ENCODE peak calls at places on chromosome 4, in ten cellular contexts. K is AG09309, D is esophagus squamous epithelium, W is tibial artery, H is fibroblast of lung, G is choroid plexus epithelial cell, T is ascending aorta, N is esophagus muscularis mucosa, O is fibroblast of villous mesenchyme, A is heart right ventricle. B is an unnamed sample.

GRCh38 chr4:94561249-94562024 is 109.7 kb downstream of the PDLIM5 start:
- DNase-seq in T (no peak), K (no peak), D (no peak), W (no peak), G (peak), O (peak), H (peak), N (no peak), A (no peak), B (no peak)

GRCh38 chr4:110487873-110488272 is 11.9 kb downstream of the ENPEP start:
- DNase-seq in K (no peak), A (no peak), N (no peak), D (no peak), W (no peak), G (peak), H (peak), O (peak), T (no peak), B (peak)

GRCh38 chr4:158656439-158656838 is 15.2 kb downstream of the C4orf46 start:
- DNase-seq in O (no peak), G (no peak), K (no peak), N (no peak), A (no peak), W (no peak), D (no peak), H (no peak), T (no peak), B (no peak)

GRCh38 chr4:16027114-16027513 is 56.7 kb downstream of the PROM1 start:
- DNase-seq in K (no peak), D (no peak), T (no peak), H (peak), O (no peak), G (peak), A (no peak), N (no peak), W (no peak), B (peak)

GRCh38 chr4:43047044-43047443 is 154.5 kb downstream of the GRXCR1 start:
- DNase-seq in D (no peak), O (no peak), K (no peak), H (no peak), T (no peak), N (no peak), G (no peak), A (no peak), W (no peak), B (no peak)

GRCh38 chr4:19748470-19748869 is 503.2 kb upstream of the SLIT2 start:
- DNase-seq in T (no peak), D (no peak), O (peak), H (peak), A (no peak), G (peak), K (peak), W (peak), N (no peak), B (peak)

GRCh38 chr4:38759077-38759789 is 23.6 kb downstream of the TLR10 start:
- DNase-seq in K (no peak), H (peak), N (no peak), G (peak), T (peak), O (peak), A (peak), W (peak), D (no peak), B (peak)

GRCh38 chr4:78774395-78774794 is 1.8 kb upstream of the BMP2K start:
- DNase-seq in H (no peak), D (no peak), A (no peak), O (no peak), K (no peak), W (no peak), N (no peak), G (no peak), T (no peak), B (no peak)

GRCh38 chr4:145945431-145946155 is 7.0 kb upstream of the ZNF827 start:
- DNase-seq in D (no peak), A (no peak), K (no peak), G (peak), N (no peak), H (no peak), O (no peak), W (no peak), T (no peak), B (peak)

GRCh38 chr4:118834070-118834469 is 1.9 kb downstream of the SEC24D start:
- DNase-seq in K (no peak), O (no peak), G (peak), D (no peak), N (no peak), A (no peak), T (no peak), H (no peak), W (no peak), B (no peak)

GRCh38 chr4:106478152-106478551 is 109.6 kb upstream of the GIMD1 start:
- DNase-seq in K (no peak), D (no peak), O (no peak), N (no peak), G (no peak), H (no peak), T (no peak), W (no peak), A (no peak), B (no peak)

GRCh38 chr4:23484689-23485088 is 405.2 kb downstream of the PPARGC1A start:
- DNase-seq in K (no peak), G (no peak), D (no peak), H (no peak), N (no peak), W (no peak), A (no peak), O (no peak), T (no peak), B (peak)

GRCh38 chr4:183912585-183912984 is 7.5 kb downstream of the STOX2 start:
- DNase-seq in O (no peak), T (no peak), N (no peak), A (no peak), K (no peak), W (no peak), G (no peak), H (no peak), D (no peak), B (peak)

GRCh38 chr4:29278580-29278979 is 1441.6 kb upstream of the PCDH7 start:
- DNase-seq in N (no peak), D (no peak), T (no peak), A (no peak), H (peak), W (no peak), G (peak), K (no peak), O (peak), B (peak)

GRCh38 chr4:141730805-141731204 is 94.4 kb downstream of the IL15 start:
- DNase-seq in K (no peak), N (no peak), T (no peak), A (no peak), W (no peak), G (peak), O (no peak), D (no peak), H (no peak), B (no peak)

GRCh38 chr4:186627226-186627865 is 72.0 kb upstream of the MTNR1A start:
- DNase-seq in D (no peak), K (no peak), N (peak), T (no peak), W (no peak), H (peak), G (peak), A (no peak), O (no peak), B (peak)

GRCh38 chr4:117637347-117637746 is 396.9 kb upstream of the NDST3 start:
- DNase-seq in A (no peak), N (no peak), K (no peak), W (no peak), H (no peak), D (no peak), T (no peak), G (no peak), O (no peak), B (peak)

GRCh38 chr4:168900080-168900479 is 110.0 kb downstream of the CBR4 start:
- DNase-seq in T (peak), O (peak), H (peak), A (peak), N (no peak), D (no peak), G (peak), K (no peak), W (peak), B (no peak)

GRCh38 chr4:95929448-95930064 is 89.7 kb downstream of the PDHA2 start:
- DNase-seq in A (no peak), K (no peak), D (no peak), G (peak), T (no peak), W (no peak), N (no peak), H (no peak), O (no peak), B (no peak)

GRCh38 chr4:64205376-64205775 is 203.9 kb downstream of the TECRL start:
- DNase-seq in H (no peak), N (no peak), T (no peak), O (no peak), W (no peak), A (no peak), G (no peak), K (no peak), D (no peak), B (no peak)

DNA sequence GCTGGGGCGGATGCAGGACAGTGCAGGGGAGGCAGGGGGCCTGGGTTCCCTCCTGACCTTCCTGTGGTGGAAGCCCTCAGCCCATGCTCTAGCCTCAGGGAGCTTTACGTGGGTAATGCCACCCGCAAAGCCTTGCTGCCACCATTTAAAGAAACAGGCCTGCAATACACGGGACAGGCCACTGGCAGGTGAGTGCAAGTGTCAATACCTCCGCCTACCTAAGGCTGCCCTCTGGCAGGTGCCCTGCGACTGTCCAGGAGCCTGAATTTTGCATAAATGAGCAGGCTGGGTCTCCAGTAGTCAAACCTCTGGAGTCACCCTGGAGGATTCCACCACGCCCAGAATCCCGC is 5.9 kb downstream of the CRMP1 start:
- DNase-seq in D (no peak), T (no peak), A (no peak), O (no peak), K (no peak), N (no peak), H (no peak), G (no peak), W (no peak), B (no peak)
- H3K4me3 ChIP-seq in D (peak), T (peak), A (peak), O (no peak), K (no peak), N (peak), H (no peak), G (no peak), W (no peak), B (no peak)

GRCh38 chr4:84866295-84866694 is 100.2 kb downstream of the WDFY3 start:
- DNase-seq in G (no peak), T (no peak), H (no peak), D (no peak), N (no peak), O (no peak), K (no peak), A (no peak), W (no peak), B (no peak)
- H3K4me3 ChIP-seq in G (no peak), T (no peak), H (no peak), D (no peak), N (no peak), O (no peak), K (no peak), A (no peak), W (no peak), B (no peak)

GRCh38 chr4:37243061-37243460 is 1.5 kb upstream of the NWD2 start:
- DNase-seq in H (no peak), D (no peak), N (no peak), G (no peak), A (no peak), O (no peak), K (no peak), W (no peak), T (no peak), B (no peak)
- H3K4me3 ChIP-seq in H (no peak), D (no peak), N (no peak), G (no peak), A (no peak), O (no peak), K (no peak), W (no peak), T (no peak), B (no peak)

GRCh38 chr4:70667710-70668535 is 1.6 kb upstream of the JCHAIN start:
- DNase-seq in T (no peak), O (peak), D (no peak), A (no peak), W (no peak), H (peak), G (peak), K (peak), N (no peak), B (no peak)

GRCh38 chr4:70670332-70671014 is 4.2 kb upstream of the JCHAIN start:
- DNase-seq in A (no peak), G (no peak), N (no peak), K (peak), D (no peak), O (peak), T (no peak), H (peak), W (no peak), B (peak)

GRCh38 chr4:70671091-70671490 is 4.8 kb upstream of the JCHAIN start:
- DNase-seq in G (no peak), D (no peak), W (no peak), H (no peak), K (no peak), O (no peak), A (no peak), T (no peak), N (no peak), B (no peak)

DNA sequence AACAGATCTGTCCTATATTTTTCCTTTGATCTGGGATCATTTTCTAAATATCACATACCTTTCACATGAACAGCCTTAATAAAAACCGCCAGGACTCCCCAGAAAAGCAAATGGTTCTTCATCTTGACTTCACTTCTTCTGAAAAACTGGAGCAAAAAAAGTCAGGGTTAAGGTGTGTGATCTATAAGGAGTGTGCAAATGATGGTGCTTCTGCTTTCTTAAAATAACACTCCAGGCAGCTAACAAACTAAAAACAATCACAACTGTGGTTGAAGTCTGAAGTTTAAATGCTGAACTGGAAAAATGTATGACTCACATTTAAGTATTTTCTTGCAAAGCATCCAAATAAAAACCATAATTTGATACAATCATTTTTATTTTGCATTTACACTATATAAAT is at the start of gene JCHAIN:
- DNase-seq in N (no peak), D (no peak), W (no peak), T (no peak), A (no peak), O (peak), G (peak), H (peak), K (no peak), B (no peak)
- H3K4me3 ChIP-seq in N (no peak), D (no peak), W (no peak), T (no peak), A (no peak), O (no peak), G (no peak), H (no peak), K (no peak), B (no peak)

DNA sequence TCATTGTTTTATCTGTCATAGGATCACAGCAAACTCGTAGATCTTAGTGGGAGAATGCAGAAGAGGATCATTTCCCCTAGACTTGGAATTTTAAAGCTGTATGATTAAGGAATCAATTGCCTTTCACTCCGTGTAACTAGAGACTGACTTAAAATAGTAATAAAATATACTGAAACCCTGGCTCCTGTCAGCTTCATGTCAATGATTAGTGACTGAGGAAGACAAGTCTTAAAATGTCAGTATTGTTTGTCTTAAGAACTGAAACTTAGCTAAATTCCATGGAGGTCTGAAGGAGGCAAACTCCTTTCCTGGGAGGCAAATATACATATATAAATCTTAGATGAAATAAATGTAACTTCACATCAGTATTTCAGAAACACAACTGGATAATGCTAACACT is 1016.7 kb upstream of the PCDH10 start:
- DNase-seq in K (no peak), T (no peak), H (no peak), O (no peak), D (no peak), W (no peak), A (no peak), G (no peak), N (no peak), B (no peak)
- H3K4me3 ChIP-seq in K (no peak), T (no peak), H (no peak), O (no peak), D (no peak), W (no peak), A (no peak), G (no peak), N (no peak), B (no peak)

GRCh38 chr4:52841707-52842456 is 20.2 kb upstream of the RASL11B start:
- DNase-seq in K (no peak), H (peak), N (no peak), A (peak), O (peak), G (no peak), T (no peak), W (no peak), D (no peak), B (no peak)
- H3K4me3 ChIP-seq in K (no peak), H (no peak), N (no peak), A (no peak), O (no peak), G (no peak), T (no peak), W (no peak), D (no peak), B (no peak)

GRCh38 chr4:8709050-8709728 is 116.6 kb downstream of the CPZ start:
- DNase-seq in A (no peak), H (no peak), K (no peak), W (peak), T (peak), N (no peak), D (no peak), O (no peak), G (no peak), B (no peak)
- H3K4me3 ChIP-seq in A (no peak), H (no peak), K (no peak), W (no peak), T (no peak), N (no peak), D (no peak), O (no peak), G (no peak), B (no peak)

DNA sequence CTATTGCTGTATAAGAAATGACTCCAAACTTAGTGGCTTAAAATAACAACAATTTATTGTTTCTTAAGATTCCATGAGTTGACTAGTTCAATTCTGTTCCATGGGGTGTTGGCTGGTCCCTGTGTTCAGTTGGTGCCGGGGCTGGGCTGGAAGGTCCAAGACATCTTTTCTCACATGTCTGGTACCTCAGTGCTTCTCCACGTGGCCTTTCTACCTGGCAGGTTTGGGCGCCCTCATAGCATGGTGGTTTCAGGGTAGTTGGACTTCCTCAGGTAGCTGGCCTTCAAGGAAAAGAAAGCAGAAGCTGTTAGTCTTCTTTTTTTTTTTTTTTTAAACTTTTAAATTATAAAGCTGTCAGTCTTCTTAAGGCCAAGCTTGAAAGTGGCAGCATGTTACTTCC is 104.6 kb upstream of the LIMCH1 start:
- DNase-seq in W (no peak), T (no peak), K (no peak), G (no peak), H (no peak), O (no peak), N (no peak), D (no peak), A (no peak), B (no peak)
- H3K4me3 ChIP-seq in W (no peak), T (no peak), K (no peak), G (no peak), H (no peak), O (no peak), N (no peak), D (no peak), A (no peak), B (no peak)

GRCh38 chr4:2794707-2795557 is 2.0 kb downstream of the SH3BP2 start:
- DNase-seq in D (no peak), K (peak), T (peak), H (peak), G (peak), A (peak), O (peak), N (no peak), W (peak), B (peak)

GRCh38 chr4:2792711-2793577 is at the start of gene SH3BP2:
- DNase-seq in T (peak), A (peak), O (peak), H (peak), D (no peak), W (peak), K (no peak), G (peak), N (no peak), B (peak)

GRCh38 chr4:2793578-2793919 is 664 bp downstream of the SH3BP2 start:
- DNase-seq in A (peak), W (peak), K (no peak), G (peak), T (peak), N (no peak), D (no peak), H (peak), O (peak), B (peak)

GRCh38 chr4:2795558-2796260 is 2.8 kb downstream of the SH3BP2 start:
- DNase-seq in A (peak), G (no peak), K (no peak), T (peak), H (no peak), D (no peak), N (no peak), O (no peak), W (peak), B (no peak)

DNA sequence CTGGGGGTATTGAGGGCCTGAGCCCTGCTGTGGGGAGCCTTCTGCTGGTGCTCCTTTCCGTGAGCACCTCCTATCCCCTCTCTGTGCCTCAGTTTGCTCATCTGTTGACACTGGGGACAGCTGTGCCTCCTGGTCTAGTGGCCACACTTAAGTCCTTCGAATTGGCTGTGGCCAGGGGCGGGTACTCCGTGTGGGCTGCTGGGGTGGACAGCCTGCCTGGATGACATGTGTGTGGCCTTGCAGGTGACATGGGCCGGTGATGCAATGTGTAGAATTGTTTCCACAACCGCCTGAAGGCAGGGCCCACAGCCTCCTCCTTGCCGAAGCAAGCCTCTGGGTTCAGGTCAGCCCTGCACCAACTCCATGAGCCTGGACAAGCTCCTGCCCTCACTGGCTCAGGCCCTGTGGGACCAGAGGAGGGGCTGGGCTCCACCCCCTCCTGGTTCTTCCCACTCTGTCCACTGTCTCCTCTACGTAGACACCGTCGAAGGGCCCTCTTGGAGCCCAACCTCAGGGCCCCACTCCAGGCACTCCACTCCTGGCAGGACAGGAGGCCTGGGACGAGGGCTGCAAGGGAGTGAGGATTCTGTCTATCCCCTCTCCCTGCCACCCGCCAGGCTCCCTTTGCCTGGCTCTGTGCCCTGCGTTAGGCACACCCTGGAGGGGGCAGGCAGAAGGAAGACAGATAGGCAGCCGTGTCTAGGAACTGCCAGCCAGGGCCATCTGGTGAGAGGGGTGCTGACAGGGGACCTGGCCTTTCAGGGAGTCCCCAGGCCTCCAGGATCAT is 1.2 kb downstream of the SH3BP2 start:
- DNase-seq in K (no peak), N (no peak), A (peak), G (peak), W (peak), O (peak), D (no peak), T (peak), H (peak), B (peak)
- H3K4me3 ChIP-seq in K (peak), N (peak), A (peak), G (peak), W (peak), O (peak), D (peak), T (peak), H (peak), B (peak)

DNA sequence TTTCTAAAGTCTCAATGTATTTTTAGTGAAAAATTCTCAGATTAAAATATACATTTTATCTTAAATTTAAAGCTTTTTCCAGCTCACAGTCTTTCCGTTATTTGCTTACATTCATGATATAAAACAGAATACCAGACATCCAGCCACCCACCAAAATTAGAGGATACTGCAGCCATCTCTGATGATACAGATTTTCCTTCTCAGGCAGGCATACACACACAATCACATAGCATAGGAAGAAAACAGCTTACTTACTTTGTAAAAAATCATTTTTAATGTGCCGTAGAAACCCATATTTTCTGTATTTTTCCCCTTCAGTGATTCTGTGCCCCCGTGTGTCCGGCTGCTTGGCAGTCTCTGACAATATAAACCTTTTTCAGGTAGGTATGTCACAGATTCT is 183.7 kb downstream of the FBXW7 start:
- DNase-seq in H (peak), D (no peak), A (no peak), T (no peak), W (no peak), N (no peak), O (no peak), K (no peak), G (peak), B (no peak)
- H3K4me3 ChIP-seq in H (peak), D (peak), A (peak), T (peak), W (peak), N (peak), O (peak), K (peak), G (peak), B (peak)